ENCODE peak calls at places on chromosomes 5 and 9, in eight cellular contexts. One of them, this sample, is unnamed.
A peak's percentile ranks its signal among the peaks of the same experiment; 100 is the strongest.

GRCh38 chr5:1174122-1174936 is 27.1 kb upstream of the SLC6A19 start:
- DNase-seq in stimulated activated effector memory CD8-positive, alpha-beta T cell treated with anti-CD3 and anti-CD28 coated beads, Interleukin-12 subunit alpha, Interleukin-12 subunit beta, amount 100 ng/mL, for 72 hours: peak; percentile 72
- DNase-seq in sigmoid colon: peak; percentile 78
- DNase-seq in PC-9: peak; percentile 77
- DNase-seq in GM23338: peak; percentile 82
- DNase-seq in frontal cortex: peak; percentile 62
- DNase-seq in adipocyte: peak; percentile 82
- DNase-seq in brain microvascular endothelial cell: peak; percentile 66
- DNase-seq in this sample: peak; percentile 81

GRCh38 chr9:109305801-109306200 is 15.1 kb downstream of the EPB41L4B start:
- DNase-seq in sigmoid colon: no peak
- DNase-seq in frontal cortex: no peak
- DNase-seq in stimulated activated effector memory CD8-positive, alpha-beta T cell treated with anti-CD3 and anti-CD28 coated beads, Interleukin-12 subunit alpha, Interleukin-12 subunit beta, amount 100 ng/mL, for 72 hours: no peak
- DNase-seq in brain microvascular endothelial cell: no peak
- DNase-seq in GM23338: no peak
- DNase-seq in PC-9: no peak
- DNase-seq in adipocyte: no peak
- DNase-seq in this sample: no peak

GRCh38 chr9:124347206-124347967 is 67.9 kb downstream of the PSMB7 start:
- DNase-seq in PC-9: no peak
- DNase-seq in frontal cortex: no peak
- DNase-seq in brain microvascular endothelial cell: no peak
- DNase-seq in stimulated activated effector memory CD8-positive, alpha-beta T cell treated with anti-CD3 and anti-CD28 coated beads, Interleukin-12 subunit alpha, Interleukin-12 subunit beta, amount 100 ng/mL, for 72 hours: no peak
- DNase-seq in adipocyte: no peak
- DNase-seq in GM23338: no peak
- DNase-seq in sigmoid colon: peak; percentile 49
- DNase-seq in this sample: no peak

GRCh38 chr9:6224393-6225154 is 9.0 kb downstream of the IL33 start:
- DNase-seq in PC-9: no peak
- DNase-seq in adipocyte: no peak
- DNase-seq in stimulated activated effector memory CD8-positive, alpha-beta T cell treated with anti-CD3 and anti-CD28 coated beads, Interleukin-12 subunit alpha, Interleukin-12 subunit beta, amount 100 ng/mL, for 72 hours: no peak
- DNase-seq in GM23338: no peak
- DNase-seq in frontal cortex: no peak
- DNase-seq in sigmoid colon: no peak
- DNase-seq in brain microvascular endothelial cell: no peak
- DNase-seq in this sample: no peak

GRCh38 chr5:147441191-147441695 is 68.6 kb downstream of the DPYSL3 start:
- DNase-seq in GM23338: no peak
- DNase-seq in brain microvascular endothelial cell: no peak
- DNase-seq in sigmoid colon: no peak
- DNase-seq in PC-9: no peak
- DNase-seq in stimulated activated effector memory CD8-positive, alpha-beta T cell treated with anti-CD3 and anti-CD28 coated beads, Interleukin-12 subunit alpha, Interleukin-12 subunit beta, amount 100 ng/mL, for 72 hours: no peak
- DNase-seq in frontal cortex: no peak
- DNase-seq in adipocyte: no peak
- DNase-seq in this sample: no peak

GRCh38 chr5:157431544-157432200 is 28.3 kb upstream of the NIPAL4 start:
- DNase-seq in GM23338: peak; percentile 65
- DNase-seq in frontal cortex: peak; percentile 41
- DNase-seq in sigmoid colon: no peak
- DNase-seq in brain microvascular endothelial cell: peak; percentile 61
- DNase-seq in adipocyte: peak; percentile 83
- DNase-seq in PC-9: no peak
- DNase-seq in stimulated activated effector memory CD8-positive, alpha-beta T cell treated with anti-CD3 and anti-CD28 coated beads, Interleukin-12 subunit alpha, Interleukin-12 subunit beta, amount 100 ng/mL, for 72 hours: no peak
- DNase-seq in this sample: peak; percentile 38

GRCh38 chr5:173764321-173765029 is 123.7 kb upstream of the CPEB4 start:
- DNase-seq in PC-9: peak; percentile 95
- DNase-seq in frontal cortex: no peak
- DNase-seq in adipocyte: peak; percentile 95
- DNase-seq in sigmoid colon: peak; percentile 91
- DNase-seq in GM23338: peak; percentile 34
- DNase-seq in brain microvascular endothelial cell: peak; percentile 96
- DNase-seq in stimulated activated effector memory CD8-positive, alpha-beta T cell treated with anti-CD3 and anti-CD28 coated beads, Interleukin-12 subunit alpha, Interleukin-12 subunit beta, amount 100 ng/mL, for 72 hours: no peak
- DNase-seq in this sample: peak; percentile 94

GRCh38 chr5:77958642-77959315 is 182.6 kb upstream of the TBCA start:
- DNase-seq in frontal cortex: no peak
- DNase-seq in sigmoid colon: no peak
- DNase-seq in stimulated activated effector memory CD8-positive, alpha-beta T cell treated with anti-CD3 and anti-CD28 coated beads, Interleukin-12 subunit alpha, Interleukin-12 subunit beta, amount 100 ng/mL, for 72 hours: no peak
- DNase-seq in PC-9: no peak
- DNase-seq in adipocyte: no peak
- DNase-seq in brain microvascular endothelial cell: no peak
- DNase-seq in GM23338: peak; percentile 74
- DNase-seq in this sample: no peak

GRCh38 chr9:98318834-98319478 is 63.5 kb upstream of the TBC1D2 start:
- DNase-seq in adipocyte: no peak
- DNase-seq in frontal cortex: no peak
- DNase-seq in stimulated activated effector memory CD8-positive, alpha-beta T cell treated with anti-CD3 and anti-CD28 coated beads, Interleukin-12 subunit alpha, Interleukin-12 subunit beta, amount 100 ng/mL, for 72 hours: no peak
- DNase-seq in PC-9: peak; percentile 42
- DNase-seq in GM23338: no peak
- DNase-seq in sigmoid colon: no peak
- DNase-seq in brain microvascular endothelial cell: peak; percentile 19
- DNase-seq in this sample: no peak

GRCh38 chr5:59542841-59543825 is 350.4 kb downstream of the PDE4D start:
- DNase-seq in PC-9: no peak
- DNase-seq in adipocyte: no peak
- DNase-seq in brain microvascular endothelial cell: peak; percentile 22
- DNase-seq in frontal cortex: no peak
- DNase-seq in sigmoid colon: peak; percentile 77
- DNase-seq in GM23338: no peak
- DNase-seq in stimulated activated effector memory CD8-positive, alpha-beta T cell treated with anti-CD3 and anti-CD28 coated beads, Interleukin-12 subunit alpha, Interleukin-12 subunit beta, amount 100 ng/mL, for 72 hours: no peak
- DNase-seq in this sample: no peak

GRCh38 chr5:97471951-97472350 is 288.9 kb upstream of the RIOK2 start:
- DNase-seq in adipocyte: no peak
- DNase-seq in sigmoid colon: no peak
- DNase-seq in frontal cortex: no peak
- DNase-seq in GM23338: no peak
- DNase-seq in brain microvascular endothelial cell: no peak
- DNase-seq in stimulated activated effector memory CD8-positive, alpha-beta T cell treated with anti-CD3 and anti-CD28 coated beads, Interleukin-12 subunit alpha, Interleukin-12 subunit beta, amount 100 ng/mL, for 72 hours: no peak
- DNase-seq in PC-9: no peak
- DNase-seq in this sample: no peak

GRCh38 chr9:124054671-124055212 is 43.2 kb downstream of the LHX2 start:
- DNase-seq in stimulated activated effector memory CD8-positive, alpha-beta T cell treated with anti-CD3 and anti-CD28 coated beads, Interleukin-12 subunit alpha, Interleukin-12 subunit beta, amount 100 ng/mL, for 72 hours: peak; percentile 71
- DNase-seq in sigmoid colon: no peak
- DNase-seq in PC-9: peak; percentile 94
- DNase-seq in brain microvascular endothelial cell: peak; percentile 96
- DNase-seq in adipocyte: peak; percentile 78
- DNase-seq in frontal cortex: no peak
- DNase-seq in GM23338: no peak
- DNase-seq in this sample: no peak

GRCh38 chr5:157511656-157512644 is 51.9 kb downstream of the NIPAL4 start:
- DNase-seq in frontal cortex: peak; percentile 15
- DNase-seq in brain microvascular endothelial cell: peak; percentile 99
- DNase-seq in PC-9: peak; percentile 85
- DNase-seq in sigmoid colon: peak; percentile 99
- DNase-seq in stimulated activated effector memory CD8-positive, alpha-beta T cell treated with anti-CD3 and anti-CD28 coated beads, Interleukin-12 subunit alpha, Interleukin-12 subunit beta, amount 100 ng/mL, for 72 hours: no peak
- DNase-seq in adipocyte: peak; percentile 97
- DNase-seq in GM23338: peak; percentile 35
- DNase-seq in this sample: peak; percentile 66

GRCh38 chr5:17952231-17952630 is 318.0 kb downstream of the TAF11L14 start:
- DNase-seq in GM23338: no peak
- DNase-seq in sigmoid colon: no peak
- DNase-seq in brain microvascular endothelial cell: no peak
- DNase-seq in frontal cortex: no peak
- DNase-seq in PC-9: no peak
- DNase-seq in stimulated activated effector memory CD8-positive, alpha-beta T cell treated with anti-CD3 and anti-CD28 coated beads, Interleukin-12 subunit alpha, Interleukin-12 subunit beta, amount 100 ng/mL, for 72 hours: no peak
- DNase-seq in adipocyte: no peak
- DNase-seq in this sample: no peak

GRCh38 chr5:134979416-134979815 is 11.7 kb downstream of the CATSPER3 start:
- DNase-seq in PC-9: no peak
- DNase-seq in brain microvascular endothelial cell: no peak
- DNase-seq in sigmoid colon: no peak
- DNase-seq in stimulated activated effector memory CD8-positive, alpha-beta T cell treated with anti-CD3 and anti-CD28 coated beads, Interleukin-12 subunit alpha, Interleukin-12 subunit beta, amount 100 ng/mL, for 72 hours: no peak
- DNase-seq in frontal cortex: no peak
- DNase-seq in adipocyte: no peak
- DNase-seq in GM23338: no peak
- DNase-seq in this sample: no peak

GRCh38 chr9:81902191-81902590 is 26.0 kb upstream of the SPATA31D4 start:
- DNase-seq in frontal cortex: no peak
- DNase-seq in PC-9: no peak
- DNase-seq in sigmoid colon: no peak
- DNase-seq in GM23338: no peak
- DNase-seq in adipocyte: peak; percentile 63
- DNase-seq in brain microvascular endothelial cell: no peak
- DNase-seq in stimulated activated effector memory CD8-positive, alpha-beta T cell treated with anti-CD3 and anti-CD28 coated beads, Interleukin-12 subunit alpha, Interleukin-12 subunit beta, amount 100 ng/mL, for 72 hours: no peak
- DNase-seq in this sample: no peak